ENCODE peak calls at places on chromosome 7, in nine cellular contexts. C is hepatocyte, N is heart right ventricle, W is heart left ventricle, A is prostate gland, O is PC-3, X is testis, U is left ventricle myocardium inferior, F is upper lobe of left lung. Z is an unnamed sample.
A peak's percentile ranks its signal among the peaks of the same experiment; 100 is the strongest.

GRCh38 chr7:155509725-155510551 is 36.4 kb downstream of the CNPY1 start:
- DNase-seq in C (no peak), X (peak; percentile 37), A (no peak), O (no peak), N (no peak), W (no peak), F (no peak), U (no peak), Z (no peak)

GRCh38 chr7:46059308-46060020 is 138.4 kb upstream of the IGFBP3 start:
- DNase-seq in X (peak; percentile 57), A (no peak), O (no peak), W (peak; percentile 62), F (no peak), N (peak; percentile 31), U (peak; percentile 30), C (no peak), Z (no peak)

GRCh38 chr7:139860090-139860773 is 31.2 kb downstream of the TBXAS1 start:
- DNase-seq in F (peak; percentile 85), X (peak; percentile 31), N (peak; percentile 28), U (peak; percentile 55), C (no peak), O (no peak), A (no peak), W (peak; percentile 38), Z (peak; percentile 55)

GRCh38 chr7:157151626-157152339 is 13.1 kb downstream of the UBE3C start:
- DNase-seq in F (no peak), X (no peak), W (no peak), C (no peak), N (no peak), O (no peak), A (no peak), U (no peak), Z (no peak)

GRCh38 chr7:4246536-4246935 is 435.6 kb upstream of the FOXK1 start:
- DNase-seq in O (no peak), F (no peak), W (no peak), A (no peak), X (no peak), C (no peak), N (no peak), U (no peak), Z (no peak)

GRCh38 chr7:38335490-38336135 is 62.2 kb upstream of the TARP start:
- DNase-seq in U (peak; percentile 80), O (peak; percentile 81), F (peak; percentile 91), X (peak; percentile 93), C (peak; percentile 91), A (peak; percentile 78), N (peak; percentile 84), W (peak; percentile 84), Z (peak; percentile 77)

GRCh38 chr7:75055830-75056431 is 17.7 kb downstream of the RCC1L start:
- DNase-seq in C (no peak), A (no peak), U (no peak), N (no peak), F (no peak), X (peak; percentile 29), W (peak; percentile 32), O (no peak), Z (no peak)

GRCh38 chr7:130986271-130986690 is 252.3 kb upstream of the KLF14 start:
- DNase-seq in W (no peak), X (no peak), F (no peak), N (no peak), O (no peak), U (no peak), C (no peak), A (no peak), Z (no peak)

GRCh38 chr7:102279537-102280400 is 6.9 kb upstream of the SH2B2 start:
- DNase-seq in O (peak; percentile 56), W (peak; percentile 54), F (peak; percentile 45), C (peak; percentile 81), X (no peak), N (peak; percentile 48), U (peak; percentile 29), A (no peak), Z (no peak)

GRCh38 chr7:17489987-17490386 is 191.5 kb downstream of the AHR start:
- DNase-seq in A (peak; percentile 78), X (no peak), F (no peak), N (no peak), U (no peak), O (no peak), W (no peak), C (no peak), Z (no peak)

GRCh38 chr7:142629588-142630260 is 119.5 kb upstream of the PRSS1 start:
- DNase-seq in X (no peak), A (no peak), C (peak; percentile 23), W (no peak), U (no peak), O (peak; percentile 17), F (no peak), N (no peak), Z (no peak)

GRCh38 chr7:44144426-44144967 is 3.4 kb upstream of the MYL7 start:
- DNase-seq in W (no peak), N (no peak), A (no peak), U (no peak), X (no peak), F (peak; percentile 8), C (no peak), O (no peak), Z (no peak)

GRCh38 chr7:52352019-52352418 is 683.4 kb upstream of the POM121L12 start:
- DNase-seq in O (no peak), N (no peak), U (no peak), C (no peak), W (no peak), A (no peak), X (no peak), F (no peak), Z (no peak)

GRCh38 chr7:110130669-110131068 is 960.3 kb upstream of the LRRN3 start:
- DNase-seq in A (no peak), X (no peak), U (no peak), C (no peak), F (no peak), W (no peak), N (no peak), O (peak; percentile 20), Z (no peak)

GRCh38 chr7:105787793-105788192 is 88.6 kb downstream of the ATXN7L1 start:
- DNase-seq in F (no peak), W (no peak), O (peak; percentile 67), N (no peak), X (no peak), C (no peak), U (no peak), A (no peak), Z (no peak)

GRCh38 chr7:121395494-121395960 is 581 bp downstream of the FAM3C start:
- DNase-seq in C (peak; percentile 54), O (peak; percentile 47), F (peak; percentile 36), W (no peak), U (no peak), N (no peak), X (peak; percentile 48), A (no peak), Z (peak; percentile 61)

GRCh38 chr7:64655811-64656210 is 10.1 kb upstream of the ZNF107 start:
- DNase-seq in C (no peak), F (no peak), N (no peak), A (no peak), O (no peak), W (no peak), U (no peak), X (no peak), Z (no peak)

GRCh38 chr7:40726559-40726958 is 591.8 kb downstream of the SUGCT start:
- DNase-seq in N (no peak), A (no peak), W (no peak), C (no peak), O (no peak), U (no peak), F (peak; percentile 23), X (no peak), Z (no peak)
- TF ChIP-seq CTCF in N (no peak), A (no peak), W (no peak), C (no peak), O (no peak), U (no peak), F (no peak), X (no peak), Z (no peak)

GRCh38 chr7:2105917-2106316 is 126.8 kb downstream of the MAD1L1 start:
- DNase-seq in N (no peak), X (no peak), U (no peak), F (no peak), O (no peak), A (no peak), W (no peak), C (no peak), Z (no peak)

GRCh38 chr7:2106506-2106905 is 126.2 kb downstream of the MAD1L1 start:
- DNase-seq in C (no peak), A (no peak), N (no peak), U (no peak), W (no peak), F (no peak), X (no peak), O (no peak), Z (no peak)

GRCh38 chr7:2107386-2108085 is 125.2 kb downstream of the MAD1L1 start:
- DNase-seq in O (no peak), X (no peak), W (no peak), N (no peak), U (no peak), C (no peak), F (no peak), A (no peak), Z (no peak)

GRCh38 chr7:2105280-2105679 is 127.5 kb downstream of the MAD1L1 start:
- DNase-seq in U (no peak), X (no peak), A (no peak), W (no peak), F (no peak), N (no peak), O (no peak), C (no peak), Z (no peak)

GRCh38 chr7:2106920-2107319 is 125.8 kb downstream of the MAD1L1 start:
- DNase-seq in U (peak; percentile 50), W (peak; percentile 60), N (peak; percentile 43), O (peak; percentile 52), C (peak; percentile 35), F (no peak), A (no peak), X (no peak), Z (no peak)
- H3K4me1 ChIP-seq in U (peaks cover 55% of the 10 kb centered on the region), W (peaks cover 10% of the 10 kb centered on the region), N (peaks cover 6% of the 10 kb centered on the region), O (peaks cover 21% of the 10 kb centered on the region), C (peaks cover 75% of the 10 kb centered on the region), F (peaks cover 41% of the 10 kb centered on the region), A (no peaks in the 10 kb centered on the region), X (peaks cover 20% of the 10 kb centered on the region), Z (no peaks in the 10 kb centered on the region)

GRCh38 chr7:26157520-26158105 is 5.6 kb downstream of the NFE2L3 start:
- DNase-seq in U (no peak), A (no peak), F (no peak), N (no peak), X (no peak), C (no peak), O (peak; percentile 74), W (no peak), Z (no peak)
- H3K4me3 ChIP-seq in U (no peak overlapping the region), A (no peak overlapping the region), F (no peak overlapping the region), N (no peak overlapping the region), X (no peak overlapping the region), C (no peak overlapping the region), O (peak overlapping the region; percentile 62), W (no peak overlapping the region), Z (no peak overlapping the region)

GRCh38 chr7:82726038-82726800 is 282.6 kb upstream of the CACNA2D1 start:
- DNase-seq in N (no peak), F (peak; percentile 22), O (no peak), A (no peak), U (no peak), C (peak; percentile 14), W (no peak), X (peak; percentile 31), Z (no peak)

GRCh38 chr7:82723411-82723810 is 279.8 kb upstream of the CACNA2D1 start:
- DNase-seq in F (no peak), W (no peak), U (no peak), N (no peak), C (no peak), X (no peak), O (peak; percentile 26), A (no peak), Z (no peak)

GRCh38 chr7:82722946-82723345 is 279.4 kb upstream of the CACNA2D1 start:
- DNase-seq in F (no peak), C (no peak), U (no peak), X (no peak), O (no peak), W (no peak), A (no peak), N (no peak), Z (no peak)
- TF ChIP-seq CTCF in F (no peak), C (no peak), U (no peak), X (no peak), O (no peak), W (no peak), A (no peak), N (no peak), Z (no peak)